ENCODE peak calls at places on chromosomes 12 and 14, in five cellular contexts. N, V, R, Q and S are unnamed samples.
A peak's percentile ranks its signal among the peaks of the same experiment; 100 is the strongest.

GRCh38 chr12:91182664-91183455 is at the start of gene DCN:
- DNase-seq in V (no peak), N (no peak), Q (no peak), R (no peak), S (no peak)

GRCh38 chr12:131242741-131243496 is 289.2 kb downstream of the ADGRD1 start:
- DNase-seq in V (no peak), Q (no peak), R (no peak), N (no peak), S (peak; percentile 12)

GRCh38 chr12:19916193-19916498 is 452.2 kb upstream of the PDE3A start:
- DNase-seq in V (no peak), R (no peak), N (no peak), Q (no peak), S (no peak)

GRCh38 chr12:124497658-124498057 is 69.8 kb downstream of the NCOR2 start:
- DNase-seq in Q (no peak), N (peak; percentile 85), V (no peak), R (peak; percentile 75), S (no peak)

GRCh38 chr14:103923863-103924262 is 4.4 kb upstream of the TDRD9 start:
- DNase-seq in Q (peak; percentile 39), N (peak; percentile 67), R (no peak), V (no peak), S (no peak)

GRCh38 chr12:8698830-8699330 is 1.1 kb downstream of the RIMKLB start:
- DNase-seq in N (no peak), Q (no peak), R (no peak), V (no peak), S (no peak)

GRCh38 chr14:38278035-38278434 is 22.1 kb upstream of the CLEC14A start:
- DNase-seq in N (no peak), Q (no peak), V (no peak), R (no peak), S (no peak)

GRCh38 chr12:77167801-77168200 is 102.4 kb upstream of the E2F7 start:
- DNase-seq in N (no peak), Q (no peak), R (no peak), V (no peak), S (no peak)

GRCh38 chr12:4274960-4275868 is 1.7 kb downstream of the CCND2 start:
- DNase-seq in R (no peak), N (peak; percentile 48), V (no peak), Q (no peak), S (no peak)

GRCh38 chr12:50542448-50542847 is 37.7 kb downstream of the DIP2B start:
- DNase-seq in R (no peak), N (no peak), V (no peak), Q (no peak), S (no peak)

GRCh38 chr12:7376196-7376595 is 67.8 kb downstream of the CD163L1 start:
- DNase-seq in Q (no peak), R (no peak), N (no peak), V (no peak), S (no peak)

GRCh38 chr12:45878630-45879255 is 111.6 kb downstream of the SCAF11 start:
- DNase-seq in R (no peak), N (no peak), Q (no peak), V (no peak), S (no peak)

GRCh38 chr14:102508774-102509743 is 517 bp downstream of the ANKRD9 start:
- DNase-seq in N (peak; percentile 88), R (no peak), Q (no peak), V (peak; percentile 41), S (peak; percentile 88)

GRCh38 chr12:24996820-24997219 is 47.9 kb upstream of the BCAT1 start:
- DNase-seq in R (no peak), Q (no peak), V (no peak), N (no peak), S (no peak)

GRCh38 chr12:87815738-87816137 is 213.5 kb downstream of the C12orf50 start:
- DNase-seq in Q (no peak), V (no peak), N (no peak), R (no peak), S (no peak)

GRCh38 chr14:33184587-33184986 is 245.9 kb downstream of the NPAS3 start:
- DNase-seq in N (no peak), V (no peak), R (no peak), Q (no peak), S (no peak)

GRCh38 chr12:123358035-123358434 is 6.6 kb downstream of the SBNO1 start:
- DNase-seq in Q (no peak), R (no peak), V (no peak), N (no peak), S (no peak)

GRCh38 chr14:91040545-91040944 is 19.9 kb downstream of the RPS6KA5 start:
- DNase-seq in V (no peak), N (no peak), Q (no peak), R (no peak), S (no peak)